ENCODE peak calls at places on chromosome 9, in five cellular contexts. I is AG10803, K is upper lobe of right lung, X is mesothelial cell of epicardium, R is brain microvascular endothelial cell. D is an unnamed sample.

GRCh38 chr9:80410106-80410505 is 838.3 kb downstream of the TLE4 start:
- DNase-seq in I (no peak), X (no peak), K (no peak), R (peak), D (no peak)

GRCh38 chr9:136656339-136656738 is 6.4 kb upstream of the EGFL7 start:
- DNase-seq in I (no peak), X (no peak), K (no peak), R (no peak), D (no peak)

GRCh38 chr9:85115473-85115872 is 445.9 kb downstream of the NTRK2 start:
- DNase-seq in K (no peak), X (no peak), R (no peak), I (no peak), D (no peak)

GRCh38 chr9:110994771-110995241 is 43.5 kb downstream of the LPAR1 start:
- DNase-seq in X (no peak), I (peak), R (no peak), K (no peak), D (no peak)

GRCh38 chr9:129910628-129911567 is 75.6 kb downstream of the USP20 start:
- DNase-seq in K (no peak), I (peak), R (peak), X (no peak), D (no peak)

GRCh38 chr9:95012035-95012708 is 285.7 kb downstream of the AOPEP start:
- DNase-seq in K (no peak), R (no peak), X (no peak), I (peak), D (no peak)

GRCh38 chr9:101635473-101635872 is 40.7 kb upstream of the PPP3R2 start:
- DNase-seq in K (no peak), I (no peak), X (no peak), R (no peak), D (no peak)

GRCh38 chr9:121398374-121398773 is 28.3 kb upstream of the STOM start:
- DNase-seq in I (peak), R (peak), K (no peak), X (no peak), D (no peak)

GRCh38 chr9:2066312-2067273 is 51.4 kb downstream of the SMARCA2 start:
- DNase-seq in I (peak), X (no peak), K (no peak), R (peak), D (no peak)

GRCh38 chr9:95820076-95820475 is 55.4 kb upstream of the ERCC6L2 start:
- DNase-seq in X (no peak), I (peak), R (no peak), K (no peak), D (no peak)

GRCh38 chr9:136020206-136020605 is 59.0 kb upstream of the UBAC1 start:
- DNase-seq in I (no peak), X (no peak), K (no peak), R (no peak), D (peak)

GRCh38 chr9:20403346-20403745 is 219.0 kb downstream of the MLLT3 start:
- DNase-seq in K (no peak), X (no peak), R (no peak), I (no peak), D (no peak)

GRCh38 chr9:95261890-95262289 is 55.6 kb downstream of the FANCC start:
- DNase-seq in X (no peak), K (no peak), I (no peak), R (peak), D (no peak)

GRCh38 chr9:122572456-122572855 is 10.7 kb downstream of the OR1L8 start:
- DNase-seq in K (no peak), I (peak), R (no peak), X (no peak), D (no peak)

GRCh38 chr9:124377985-124378384 is 37.3 kb downstream of the PSMB7 start:
- DNase-seq in R (no peak), X (no peak), K (no peak), I (no peak), D (no peak)

GRCh38 chr9:77457916-77458592 is 190.1 kb downstream of the GNA14 start:
- DNase-seq in X (peak), I (peak), R (peak), K (no peak), D (no peak)

GRCh38 chr9:2771101-2771500 is 53.8 kb downstream of the KCNV2 start:
- DNase-seq in K (no peak), X (no peak), I (no peak), R (no peak), D (no peak)

GRCh38 chr9:104386425-104387069 is 117.5 kb upstream of the OR13F1 start:
- DNase-seq in K (no peak), R (peak), X (no peak), I (peak), D (no peak)

GRCh38 chr9:14315754-14316573 is 2.0 kb upstream of the NFIB start:
- DNase-seq in I (no peak), R (peak), K (peak), X (peak), D (peak)

GRCh38 chr9:133421615-133422542 is at the start of gene ADAMTS13:
- DNase-seq in K (no peak), R (no peak), X (no peak), I (no peak), D (no peak)

GRCh38 chr9:3238241-3238640 is 287.6 kb downstream of the RFX3 start:
- DNase-seq in I (peak), R (no peak), X (no peak), K (no peak), D (no peak)

DNA sequence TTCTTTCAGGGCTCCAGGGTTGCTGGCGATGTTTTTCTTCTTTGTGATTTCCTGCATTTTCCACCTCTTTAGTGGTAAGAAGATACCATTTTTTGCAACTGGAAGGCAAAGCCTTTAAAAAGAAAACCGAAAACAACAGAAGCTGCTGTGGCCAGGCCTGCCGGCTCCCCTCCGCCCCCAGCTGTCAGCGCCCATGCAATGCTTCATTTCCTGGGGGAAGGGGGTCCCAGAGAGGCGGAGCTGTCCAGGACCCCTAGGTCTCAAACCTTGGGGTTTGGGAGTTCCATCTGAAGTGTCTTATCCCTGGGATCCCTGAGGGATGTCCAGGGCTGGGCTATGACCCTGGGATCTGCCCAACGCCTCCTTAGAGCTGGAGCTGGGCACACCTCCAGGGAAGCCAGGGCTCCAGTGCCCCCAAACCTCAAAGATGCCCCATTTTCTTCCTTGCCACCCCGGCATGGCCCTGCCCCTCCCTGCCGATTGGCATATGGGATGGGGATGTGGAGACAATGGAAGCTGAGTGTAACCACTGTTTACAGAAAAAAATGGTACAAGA is 257.2 kb upstream of the MVB12B start:
- DNase-seq in R (no peak), K (no peak), I (no peak), X (no peak), D (no peak)
- TF ChIP-seq CTCF in R (no peak), K (no peak), I (no peak), X (no peak), D (no peak)

GRCh38 chr9:132312873-132313272 is 41.9 kb downstream of the SETX start:
- DNase-seq in R (no peak), K (no peak), X (no peak), I (no peak), D (no peak)
- TF ChIP-seq CTCF in R (peak), K (no peak), X (peak), I (peak), D (peak)

GRCh38 chr9:33787839-33788238 is 7.5 kb upstream of the PRSS3 start:
- DNase-seq in I (no peak), X (no peak), R (no peak), K (no peak), D (no peak)
- TF ChIP-seq CTCF in I (no peak), X (no peak), R (peak), K (no peak), D (no peak)

GRCh38 chr9:37667706-37668672 is 17.2 kb downstream of the FRMPD1 start:
- DNase-seq in I (no peak), R (no peak), K (no peak), X (no peak), D (no peak)
- TF ChIP-seq CTCF in I (no peak), R (peak), K (no peak), X (no peak), D (peak)

DNA sequence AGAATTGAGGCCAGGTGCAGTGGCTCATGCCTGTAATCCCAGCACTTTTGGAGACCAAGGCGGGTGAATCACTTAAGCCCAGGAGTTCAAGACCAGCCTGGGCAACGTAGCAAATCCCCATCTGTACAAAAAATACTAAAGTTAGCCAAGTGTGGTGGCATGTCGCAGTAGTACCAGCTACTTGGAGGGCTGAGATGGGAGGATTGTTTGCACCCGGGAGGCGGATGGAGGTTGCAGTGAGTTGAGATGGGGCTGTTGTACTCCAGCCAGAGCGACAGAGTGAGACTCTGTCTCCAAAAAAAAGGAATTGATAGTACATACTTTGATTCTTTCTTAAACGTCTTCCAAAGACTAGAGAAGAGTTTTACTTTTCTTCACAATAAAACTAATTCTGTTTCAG is 132.1 kb upstream of the GRHPR start:
- DNase-seq in I (no peak), R (no peak), K (no peak), X (no peak), D (no peak)
- TF ChIP-seq CTCF in I (no peak), R (no peak), K (no peak), X (no peak), D (no peak)